ENCODE peak calls at places on chromosome 6, in six cellular contexts. N is hepatocyte; Q is CD8-positive, alpha-beta memory T cell; C is tibial artery; W is heart left ventricle; O is dorsolateral prefrontal cortex. T is an unnamed sample.

GRCh38 chr6:56851541-56852248 is 103.2 kb upstream of the BEND6 start:
- DNase-seq in N (peak), Q (no peak), C (no peak), W (no peak), O (peak), T (peak)

GRCh38 chr6:37667050-37667814 is 30.5 kb downstream of the MDGA1 start:
- DNase-seq in N (peak), Q (no peak), C (no peak), W (no peak), O (no peak), T (no peak)

GRCh38 chr6:160277546-160277945 is 18.9 kb upstream of the SLC22A2 start:
- DNase-seq in N (no peak), Q (no peak), C (no peak), W (peak), O (no peak), T (no peak)

GRCh38 chr6:14520536-14520935 is 403.0 kb downstream of the CD83 start:
- DNase-seq in N (no peak), Q (no peak), C (no peak), W (no peak), O (no peak), T (no peak)

GRCh38 chr6:34281702-34282334 is 33.0 kb upstream of the SMIM29 start:
- DNase-seq in N (no peak), Q (no peak), C (no peak), W (no peak), O (no peak), T (no peak)

GRCh38 chr6:169810066-169810989 is 58.9 kb downstream of the ERMARD start:
- DNase-seq in N (peak), Q (no peak), C (no peak), W (no peak), O (no peak), T (peak)

GRCh38 chr6:49506569-49507111 is 6.9 kb downstream of the GLYATL3 start:
- DNase-seq in N (peak), Q (no peak), C (no peak), W (no peak), O (no peak), T (no peak)

GRCh38 chr6:2021713-2022125 is 223.7 kb downstream of the GMDS start:
- DNase-seq in N (peak), Q (no peak), C (peak), W (peak), O (peak), T (no peak)

GRCh38 chr6:75349262-75349984 is 64.8 kb upstream of the TMEM30A start:
- DNase-seq in N (peak), Q (no peak), C (no peak), W (peak), O (no peak), T (peak)

GRCh38 chr6:108165714-108166663 is at the start of gene NR2E1:
- DNase-seq in N (no peak), Q (no peak), C (no peak), W (no peak), O (no peak), T (no peak)

GRCh38 chr6:12440981-12441380 is 150.8 kb downstream of the EDN1 start:
- DNase-seq in N (no peak), Q (no peak), C (no peak), W (no peak), O (no peak), T (no peak)

GRCh38 chr6:36676142-36677058 is 2.1 kb upstream of the CDKN1A start:
- DNase-seq in N (no peak), Q (no peak), C (no peak), W (no peak), O (no peak), T (no peak)

GRCh38 chr6:79138146-79138545 is 60.1 kb upstream of the PHIP start:
- DNase-seq in N (no peak), Q (no peak), C (no peak), W (no peak), O (no peak), T (no peak)

GRCh38 chr6:89050155-89050554 is 30.4 kb upstream of the PNRC1 start:
- DNase-seq in N (peak), Q (no peak), C (peak), W (no peak), O (no peak), T (peak)

GRCh38 chr6:27126815-27127537 is 120.5 kb upstream of the PRSS16 start:
- DNase-seq in N (peak), Q (peak), C (peak), W (peak), O (peak), T (no peak)

GRCh38 chr6:63817492-63818050 is 182.0 kb downstream of the PHF3 start:
- DNase-seq in N (no peak), Q (no peak), C (no peak), W (no peak), O (no peak), T (no peak)

GRCh38 chr6:155354167-155354566 is 39.9 kb upstream of the TFB1M start:
- DNase-seq in N (no peak), Q (no peak), C (no peak), W (no peak), O (no peak), T (no peak)

GRCh38 chr6:7417684-7418083 is 28.1 kb downstream of the RIOK1 start:
- DNase-seq in N (no peak), Q (no peak), C (no peak), W (no peak), O (no peak), T (no peak)

GRCh38 chr6:141203902-141204575 is 928.7 kb upstream of the GJE1 start:
- DNase-seq in N (no peak), Q (no peak), C (no peak), W (no peak), O (no peak), T (no peak)

GRCh38 chr6:8627085-8627861 is 191.9 kb upstream of the SLC35B3 start:
- DNase-seq in N (peak), Q (no peak), C (no peak), W (no peak), O (no peak), T (no peak)

GRCh38 chr6:132813173-132813856 is 1.1 kb upstream of the RPS12 start:
- DNase-seq in N (peak), Q (peak), C (peak), W (no peak), O (no peak), T (no peak)

GRCh38 chr6:141326925-141327324 is 805.8 kb upstream of the GJE1 start:
- DNase-seq in N (no peak), Q (no peak), C (no peak), W (no peak), O (no peak), T (no peak)

GRCh38 chr6:87714093-87714809 is 12.2 kb upstream of the AKIRIN2 start:
- DNase-seq in N (no peak), Q (no peak), C (no peak), W (no peak), O (no peak), T (no peak)

GRCh38 chr6:28142446-28142845 is 763 bp downstream of the ZKSCAN8 start:
- DNase-seq in N (no peak), Q (no peak), C (no peak), W (no peak), O (no peak), T (no peak)

GRCh38 chr6:35419431-35419830 is 32.7 kb upstream of the FANCE start:
- DNase-seq in N (peak), Q (no peak), C (no peak), W (no peak), O (no peak), T (no peak)

T was measured in HuH-7.